ENCODE peak calls at places on chromosomes 6 and 20, in four cellular contexts. V, D, B and L are unnamed samples.

GRCh38 chr6:112501705-112502104 is 154.6 kb downstream of the RFPL4B start:
- DNase-seq in V (no peak), D (no peak), B (peak; percentile 89), L (no peak)

GRCh38 chr6:124255296-124255695 is 451.6 kb downstream of the NKAIN2 start:
- DNase-seq in V (no peak), D (no peak), B (no peak), L (no peak)

GRCh38 chr6:160882741-160883340 is 108.7 kb upstream of the MAP3K4 start:
- DNase-seq in V (no peak), D (no peak), B (peak; percentile 49), L (no peak)

GRCh38 chr20:19775353-19776201 is 17.5 kb downstream of the RIN2 start:
- DNase-seq in V (peak; percentile 69), D (peak; percentile 33), B (no peak), L (no peak)

GRCh38 chr6:154893927-154894326 is 101.2 kb upstream of the TIAM2 start:
- DNase-seq in V (peak; percentile 35), D (no peak), B (no peak), L (no peak)

GRCh38 chr6:22447191-22447590 is 122.2 kb upstream of the HDGFL1 start:
- DNase-seq in V (no peak), D (no peak), B (no peak), L (no peak)

GRCh38 chr6:147341486-147341885 is 137.3 kb downstream of the STXBP5 start:
- DNase-seq in V (no peak), D (no peak), B (no peak), L (no peak)

GRCh38 chr6:162706236-162706635 is 21.3 kb downstream of the PRKN start:
- DNase-seq in V (no peak), D (peak; percentile 61), B (peak; percentile 57), L (no peak)

GRCh38 chr6:28003661-28004060 is 46.6 kb downstream of the OR2B6 start:
- DNase-seq in V (no peak), D (no peak), B (no peak), L (no peak)

GRCh38 chr6:157961829-157962228 is 19.8 kb upstream of the SYNJ2 start:
- DNase-seq in V (no peak), D (no peak), B (no peak), L (no peak)

GRCh38 chr20:13878600-13878999 is 93.8 kb downstream of the NDUFAF5 start:
- DNase-seq in V (no peak), D (no peak), B (no peak), L (no peak)

GRCh38 chr20:41650221-41650948 is 32.2 kb upstream of the CHD6 start:
- DNase-seq in V (no peak), D (peak; percentile 69), B (no peak), L (no peak)

GRCh38 chr20:44780226-44780625 is 30.1 kb downstream of the RIMS4 start:
- DNase-seq in V (peak; percentile 23), D (no peak), B (peak; percentile 64), L (no peak)

GRCh38 chr6:163904161-163904560 is 489.6 kb downstream of the QKI start:
- DNase-seq in V (no peak), D (no peak), B (no peak), L (no peak)